ENCODE peak calls at places on chromosomes 3 and 15, in eight cellular contexts. R is astrocyte of the spinal cord, H is A549, V is astrocyte, G is left ventricle myocardium inferior, W is esophagus squamous epithelium, O is GM10248, P is GM20000. K is an unnamed sample.

GRCh38 chr15:75573001-75573400 is 6.1 kb downstream of the PTPN9 start:
- DNase-seq in R (peak), H (peak), V (peak), G (no peak), W (no peak), O (no peak), P (no peak), K (no peak)

GRCh38 chr3:16533928-16534913 is 20.7 kb upstream of the RFTN1 start:
- DNase-seq in R (no peak), H (no peak), V (no peak), G (no peak), W (no peak), O (no peak), P (no peak), K (no peak)

GRCh38 chr15:90261811-90262210 is 3.7 kb upstream of the NGRN start:
- DNase-seq in R (peak), H (no peak), V (peak), G (no peak), W (no peak), O (no peak), P (no peak), K (peak)

GRCh38 chr3:187624588-187624987 is 45.6 kb downstream of the SST start:
- DNase-seq in R (no peak), H (no peak), V (peak), G (no peak), W (no peak), O (no peak), P (no peak), K (peak)

GRCh38 chr3:1515842-1516241 is 423.0 kb downstream of the CNTN6 start:
- DNase-seq in R (no peak), H (no peak), V (no peak), G (no peak), W (no peak), O (no peak), P (no peak), K (no peak)

GRCh38 chr3:50189274-50189673 is 2.1 kb upstream of the GNAT1 start:
- DNase-seq in R (peak), H (peak), V (peak), G (peak), W (no peak), O (peak), P (peak), K (peak)

GRCh38 chr15:70095387-70096214 is 2.1 kb downstream of the TLE3 start:
- DNase-seq in R (no peak), H (no peak), V (no peak), G (no peak), W (no peak), O (peak), P (peak), K (no peak)

GRCh38 chr3:105676621-105677300 is 192.1 kb downstream of the CBLB start:
- DNase-seq in R (no peak), H (no peak), V (no peak), G (no peak), W (no peak), O (no peak), P (no peak), K (no peak)

GRCh38 chr15:60373327-60373726 is 24.5 kb downstream of the ANXA2 start:
- DNase-seq in R (no peak), H (peak), V (no peak), G (no peak), W (no peak), O (no peak), P (no peak), K (no peak)

GRCh38 chr3:58471025-58471887 is 20.6 kb upstream of the KCTD6 start:
- DNase-seq in R (peak), H (peak), V (peak), G (no peak), W (no peak), O (peak), P (peak), K (peak)

GRCh38 chr3:23971684-23972083 is 26.6 kb downstream of the NR1D2 start:
- DNase-seq in R (no peak), H (no peak), V (no peak), G (no peak), W (no peak), O (no peak), P (no peak), K (no peak)

GRCh38 chr15:72902245-72902928 is 118.8 kb upstream of the ADPGK start:
- DNase-seq in R (peak), H (no peak), V (peak), G (peak), W (no peak), O (no peak), P (no peak), K (peak)

GRCh38 chr3:40336511-40337135 is 27.1 kb downstream of the EIF1B start:
- DNase-seq in R (no peak), H (no peak), V (no peak), G (no peak), W (no peak), O (no peak), P (no peak), K (no peak)

GRCh38 chr3:47443611-47443995 is 32.1 kb downstream of the SCAP start:
- DNase-seq in R (no peak), H (peak), V (no peak), G (no peak), W (no peak), O (no peak), P (no peak), K (no peak)

GRCh38 chr3:59001675-59002074 is 48.1 kb downstream of the CFAP20DC start:
- DNase-seq in R (no peak), H (no peak), V (no peak), G (no peak), W (no peak), O (no peak), P (no peak), K (no peak)

GRCh38 chr15:76310470-76311070 is 699 bp downstream of the ETFA start:
- DNase-seq in R (peak), H (no peak), V (no peak), G (no peak), W (no peak), O (no peak), P (peak), K (no peak)

GRCh38 chr15:70430029-70430428 is 332.3 kb upstream of the TLE3 start:
- DNase-seq in R (no peak), H (peak), V (peak), G (no peak), W (no peak), O (no peak), P (no peak), K (peak)

GRCh38 chr15:90393040-90393439 is 5.0 kb downstream of the IQGAP1 start:
- DNase-seq in R (no peak), H (no peak), V (no peak), G (no peak), W (no peak), O (no peak), P (no peak), K (no peak)

GRCh38 chr3:133935843-133936825 is 40.5 kb upstream of the RAB6B start:
- DNase-seq in R (no peak), H (no peak), V (no peak), G (no peak), W (no peak), O (no peak), P (no peak), K (no peak)

GRCh38 chr3:109985942-109986555 is 648.7 kb upstream of the DPPA4 start:
- DNase-seq in R (no peak), H (no peak), V (no peak), G (no peak), W (no peak), O (no peak), P (no peak), K (no peak)

GRCh38 chr15:56886450-56886856 is 32.0 kb upstream of the TCF12 start:
- DNase-seq in R (no peak), H (no peak), V (no peak), G (no peak), W (no peak), O (no peak), P (no peak), K (no peak)

GRCh38 chr3:196920733-196921132 is 21.6 kb downstream of the NCBP2 start:
- DNase-seq in R (no peak), H (no peak), V (no peak), G (no peak), W (no peak), O (no peak), P (no peak), K (no peak)

GRCh38 chr3:54837964-54838363 is 89.9 kb downstream of the LRTM1 start:
- DNase-seq in R (peak), H (no peak), V (no peak), G (no peak), W (no peak), O (no peak), P (no peak), K (peak)

GRCh38 chr15:92797168-92798052 is 102.7 kb upstream of the CHD2 start:
- DNase-seq in R (peak), H (peak), V (peak), G (no peak), W (no peak), O (peak), P (peak), K (peak)

GRCh38 chr15:47887181-47887580 is 169.9 kb downstream of the SEMA6D start:
- DNase-seq in R (no peak), H (no peak), V (no peak), G (no peak), W (no peak), O (no peak), P (no peak), K (no peak)

GRCh38 chr15:40093224-40093842 is 15.3 kb downstream of the BMF start:
- DNase-seq in R (no peak), H (no peak), V (no peak), G (no peak), W (no peak), O (no peak), P (no peak), K (peak)

GRCh38 chr15:57218826-57219576 is 157.3 kb upstream of the CGNL1 start:
- DNase-seq in R (peak), H (peak), V (peak), G (no peak), W (no peak), O (no peak), P (no peak), K (peak)

GRCh38 chr15:72782993-72783562 is 480 bp downstream of the ADPGK start:
- DNase-seq in R (no peak), H (no peak), V (no peak), G (peak), W (no peak), O (peak), P (peak), K (no peak)

GRCh38 chr15:91515188-91515754 is 338.2 kb upstream of the SLCO3A1 start:
- DNase-seq in R (peak), H (peak), V (peak), G (peak), W (no peak), O (no peak), P (no peak), K (peak)

GRCh38 chr3:175432338-175433025 is 573.3 kb downstream of the NAALADL2 start:
- DNase-seq in R (peak), H (no peak), V (peak), G (no peak), W (no peak), O (no peak), P (no peak), K (peak)

GRCh38 chr15:23566070-23567050 is 886 bp downstream of the MKRN3 start:
- DNase-seq in R (peak), H (peak), V (peak), G (no peak), W (no peak), O (no peak), P (no peak), K (no peak)

GRCh38 chr15:52340093-52340492 is 44.5 kb upstream of the MYO5C start:
- DNase-seq in R (no peak), H (no peak), V (no peak), G (no peak), W (no peak), O (no peak), P (no peak), K (no peak)

GRCh38 chr3:12972791-12973702 is 100.2 kb downstream of the IQSEC1 start:
- DNase-seq in R (no peak), H (no peak), V (no peak), G (no peak), W (no peak), O (no peak), P (no peak), K (no peak)

DNA sequence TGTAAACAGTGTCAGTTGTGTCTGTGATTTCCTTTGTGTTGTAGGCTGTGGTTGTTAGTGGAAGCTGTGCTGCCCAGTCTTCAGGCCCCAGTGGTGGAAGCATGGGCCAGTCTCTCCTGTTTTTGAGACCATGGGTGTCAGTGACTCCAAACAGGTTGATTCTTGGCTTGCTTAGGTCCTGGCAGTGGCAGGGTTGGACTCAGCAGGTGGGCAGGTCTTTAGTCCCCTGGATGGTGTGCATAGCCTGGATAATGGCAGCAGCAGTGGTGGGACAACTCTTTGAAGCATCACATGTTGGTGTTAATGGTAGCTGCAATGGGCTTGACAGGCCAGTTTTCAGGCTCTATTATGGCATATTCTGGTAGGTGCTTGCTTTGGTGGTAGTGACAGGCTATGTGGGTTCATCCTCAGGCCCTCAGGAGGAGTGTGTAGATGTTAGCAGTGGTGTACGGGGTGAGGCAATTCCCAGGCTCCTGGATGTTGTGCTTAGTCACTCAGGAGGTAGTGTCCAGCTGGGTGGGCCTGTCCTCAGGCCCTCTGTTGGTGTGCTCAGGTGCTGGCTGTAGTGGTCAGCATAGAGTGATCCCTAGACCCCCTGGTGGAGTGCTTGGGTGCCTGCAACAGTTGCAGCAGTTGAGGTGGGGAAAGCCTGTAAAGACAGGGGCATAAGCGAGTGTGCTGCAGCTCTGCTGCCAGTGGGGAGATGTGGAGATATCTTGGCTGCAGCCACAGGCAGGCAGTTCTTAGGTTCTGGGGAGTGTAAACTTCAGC is 596.7 kb downstream of the PDCD6IP start:
- DNase-seq in R (no peak), H (no peak), V (no peak), G (no peak), W (no peak), O (no peak), P (no peak), K (no peak)
- TF ChIP-seq CTCF in R (no peak), H (no peak), V (no peak), G (no peak), W (no peak), O (no peak), P (no peak), K (no peak)

GRCh38 chr3:66398228-66399025 is 102.4 kb downstream of the LRIG1 start:
- DNase-seq in R (no peak), H (no peak), V (no peak), G (no peak), W (no peak), O (no peak), P (no peak), K (peak)

GRCh38 chr3:66401578-66402382 is 99.0 kb downstream of the LRIG1 start:
- DNase-seq in R (no peak), H (no peak), V (no peak), G (no peak), W (no peak), O (no peak), P (no peak), K (no peak)

GRCh38 chr3:66399529-66400232 is 101.1 kb downstream of the LRIG1 start:
- DNase-seq in R (no peak), H (no peak), V (no peak), G (no peak), W (no peak), O (no peak), P (no peak), K (no peak)

GRCh38 chr3:66401157-66401550 is 99.7 kb downstream of the LRIG1 start:
- DNase-seq in R (peak), H (no peak), V (peak), G (no peak), W (no peak), O (no peak), P (no peak), K (no peak)

DNA sequence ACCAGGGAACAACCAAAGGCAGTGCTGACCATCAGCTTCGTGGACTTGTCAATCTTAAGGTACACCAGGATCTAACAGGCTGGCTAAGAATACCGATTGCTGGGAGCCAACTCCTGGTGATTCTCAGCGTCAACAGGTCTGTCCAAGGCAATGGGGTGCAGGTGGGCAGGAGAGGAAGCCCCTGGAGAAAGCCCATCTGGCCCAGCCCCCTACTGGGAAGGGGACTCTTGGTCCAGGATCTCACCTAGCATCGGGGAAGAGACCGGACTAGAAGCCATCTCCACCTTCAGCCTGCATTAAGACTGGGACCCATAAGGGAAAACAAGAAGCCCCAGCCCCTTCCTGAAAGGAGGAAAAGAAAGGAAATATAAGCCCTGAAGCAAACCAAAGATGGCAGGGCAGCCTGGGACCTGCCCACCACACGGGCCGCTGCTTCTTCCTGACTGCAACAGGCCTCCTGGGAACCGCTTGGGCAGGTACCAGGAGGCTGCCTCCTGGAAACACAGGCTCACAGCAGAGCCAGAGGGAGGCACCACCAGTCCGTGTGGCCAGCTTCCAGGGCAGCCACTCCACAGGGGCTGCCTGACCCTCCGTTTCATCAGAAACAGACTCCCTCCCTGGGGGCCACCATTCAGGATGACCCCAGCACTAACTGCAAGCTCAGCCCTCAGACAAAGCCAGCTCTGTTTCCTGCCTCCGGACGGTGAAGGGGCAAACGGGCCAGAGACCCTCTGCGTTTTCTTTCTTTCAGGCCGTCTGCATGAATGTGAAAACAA is 100.3 kb downstream of the LRIG1 start:
- DNase-seq in R (peak), H (no peak), V (no peak), G (no peak), W (no peak), O (no peak), P (no peak), K (no peak)
- TF ChIP-seq CTCF in R (peak), H (no peak), V (no peak), G (no peak), W (no peak), O (no peak), P (no peak), K (no peak)

DNA sequence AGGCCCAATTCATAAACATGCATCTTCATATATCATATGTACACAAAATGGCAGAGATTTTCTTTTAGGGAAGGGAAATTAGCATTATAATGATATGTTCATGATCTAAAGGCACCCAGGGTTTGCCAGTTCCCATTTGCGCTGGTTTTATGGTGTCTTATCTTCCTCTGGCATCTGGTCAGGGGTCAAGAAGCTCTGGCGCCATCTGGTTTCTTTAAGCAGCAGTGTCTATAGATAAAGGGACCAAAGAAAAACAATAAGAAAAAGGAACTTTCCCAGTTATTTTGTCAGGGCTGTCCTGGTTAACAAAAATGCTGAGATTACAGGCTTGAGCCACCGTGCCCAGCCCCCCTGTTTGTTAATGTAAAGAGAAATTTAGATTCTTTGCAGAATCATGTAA is 3.3 kb upstream of the DCP1A start:
- DNase-seq in R (no peak), H (peak), V (no peak), G (no peak), W (no peak), O (no peak), P (peak), K (peak)
- TF ChIP-seq CTCF in R (peak), H (peak), V (peak), G (no peak), W (peak), O (peak), P (no peak), K (peak)

DNA sequence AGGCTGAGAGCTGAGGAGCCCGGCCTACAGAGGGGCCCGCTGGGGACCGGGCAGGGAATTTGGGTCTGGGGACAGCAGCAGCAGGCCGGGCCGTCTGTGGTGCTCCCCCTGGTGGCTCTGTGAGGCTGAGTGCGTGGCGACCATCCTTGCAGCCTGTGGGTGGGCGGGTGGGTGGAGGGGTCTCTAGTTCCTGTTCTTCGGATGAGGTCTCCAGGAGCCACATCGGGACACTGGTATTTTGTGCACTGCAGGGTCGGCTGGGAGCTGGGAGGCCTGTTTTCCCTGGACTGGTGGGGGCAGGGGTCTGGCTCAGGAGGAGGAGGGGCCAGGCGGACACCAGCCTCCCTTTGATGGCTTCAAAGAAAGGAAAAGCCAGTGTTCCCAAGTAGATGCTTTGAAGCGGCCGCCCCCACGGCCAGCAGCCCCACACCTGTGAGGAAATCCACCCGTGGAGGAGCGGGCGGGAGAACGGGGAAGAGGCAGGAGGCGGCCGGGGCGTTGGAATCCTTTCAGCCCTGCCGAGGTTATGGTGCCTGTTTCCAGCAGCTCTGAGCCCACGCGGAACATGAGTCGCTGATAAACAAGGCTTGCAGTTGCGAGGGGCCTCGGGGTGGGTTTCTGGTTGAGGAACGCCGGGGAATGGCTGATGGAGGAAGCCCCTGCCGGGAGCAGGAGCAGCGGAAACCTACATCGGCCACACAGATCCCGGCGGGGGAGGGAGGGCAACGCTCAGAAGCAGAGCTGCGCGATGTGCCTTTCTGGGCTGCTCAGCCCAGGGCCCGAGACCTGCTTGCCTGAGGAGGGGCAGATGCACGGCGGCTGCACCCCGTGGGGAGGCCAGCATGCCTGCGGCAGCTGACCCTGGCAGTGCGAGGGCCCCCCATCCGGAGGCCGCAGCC is 154.3 kb downstream of the NSMCE3 start:
- DNase-seq in R (peak), H (no peak), V (no peak), G (no peak), W (no peak), O (no peak), P (no peak), K (no peak)
- TF ChIP-seq CTCF in R (peak), H (peak), V (no peak), G (peak), W (no peak), O (no peak), P (peak), K (peak)

GRCh38 chr3:163476179-163476578 is 1602.1 kb downstream of the SI start:
- DNase-seq in R (peak), H (peak), V (no peak), G (no peak), W (no peak), O (no peak), P (no peak), K (no peak)
- TF ChIP-seq CTCF in R (peak), H (peak), V (no peak), G (no peak), W (no peak), O (no peak), P (no peak), K (no peak)

GRCh38 chr3:132343018-132343612 is 25.9 kb downstream of the ACP3 start:
- DNase-seq in R (peak), H (peak), V (peak), G (no peak), W (no peak), O (peak), P (peak), K (peak)
- TF ChIP-seq CTCF in R (peak), H (peak), V (peak), G (peak), W (peak), O (peak), P (peak), K (peak)

GRCh38 chr3:48656061-48656840 is 6.4 kb downstream of the CELSR3 start:
- DNase-seq in R (peak), H (peak), V (peak), G (peak), W (no peak), O (peak), P (peak), K (peak)
- TF ChIP-seq CTCF in R (peak), H (peak), V (peak), G (peak), W (peak), O (peak), P (peak), K (peak)